ENCODE peak calls at places on chromosomes 1 and 21, in four cellular contexts. S, A, O and F are unnamed samples.

GRCh38 chr21:22399717-22400520 is 1401.7 kb downstream of the NCAM2 start:
- DNase-seq in S (no peak), A (no peak), O (no peak), F (no peak)

GRCh38 chr1:3066826-3067225 is 2.2 kb upstream of the PRDM16 start:
- DNase-seq in S (no peak), A (no peak), O (no peak), F (no peak)

GRCh38 chr1:228804640-228805413 is 69.5 kb downstream of the RHOU start:
- DNase-seq in S (no peak), A (no peak), O (no peak), F (no peak)

GRCh38 chr21:28745131-28746055 is 247.3 kb downstream of the LTN1 start:
- DNase-seq in S (peak), A (peak), O (peak), F (peak)

GRCh38 chr1:244326757-244327156 is 125.0 kb downstream of the ADSS2 start:
- DNase-seq in S (no peak), A (no peak), O (no peak), F (no peak)

GRCh38 chr1:100511058-100511457 is 26.9 kb upstream of the GPR88 start:
- DNase-seq in S (no peak), A (no peak), O (no peak), F (no peak)

GRCh38 chr21:44299085-44299457 is 782 bp upstream of the PFKL start:
- DNase-seq in S (no peak), A (no peak), O (no peak), F (no peak)

GRCh38 chr1:13730751-13731482 is 30.9 kb downstream of the PRDM2 start:
- DNase-seq in S (peak), A (peak), O (peak), F (no peak)

GRCh38 chr1:75342799-75343198 is 208.6 kb downstream of the LHX8 start:
- DNase-seq in S (no peak), A (no peak), O (no peak), F (no peak)

GRCh38 chr1:5649166-5649551 is 343.1 kb downstream of the NPHP4 start:
- DNase-seq in S (no peak), A (no peak), O (no peak), F (no peak)

GRCh38 chr21:27408826-27409225 is 441.9 kb upstream of the ADAMTS5 start:
- DNase-seq in S (no peak), A (no peak), O (no peak), F (no peak)

GRCh38 chr21:41142051-41142795 is 25.7 kb upstream of the BACE2 start:
- DNase-seq in S (no peak), A (no peak), O (no peak), F (peak)